ENCODE peak calls at places on chromosomes 3 and 15, in five cellular contexts. P is Panc1, Q is OCI-LY7, X is mesenchymal stem cell, T is DND-41. Y is an unnamed sample.
A peak's percentile ranks its signal among the peaks of the same experiment; 100 is the strongest.

GRCh38 chr15:63519041-63519440 is 14.6 kb downstream of the USP3 start:
- DNase-seq in P (no peak), Q (no peak), X (no peak), T (no peak), Y (no peak)

GRCh38 chr15:25733036-25733855 is 129.9 kb downstream of the ATP10A start:
- DNase-seq in P (no peak), Q (no peak), X (no peak), T (no peak), Y (no peak)

GRCh38 chr3:135078283-135078682 is 283.2 kb downstream of the EPHB1 start:
- DNase-seq in P (no peak), Q (no peak), X (no peak), T (no peak), Y (no peak)

GRCh38 chr15:67033012-67033411 is 32.4 kb upstream of the SMAD3 start:
- DNase-seq in P (no peak), Q (no peak), X (no peak), T (no peak), Y (no peak)

GRCh38 chr3:48847053-48847585 is 555 bp downstream of the PRKAR2A start:
- DNase-seq in P (peak; percentile 8), Q (peak; percentile 43), X (peak; percentile 83), T (no peak), Y (peak; percentile 62)

GRCh38 chr3:194431553-194431952 is 32.5 kb upstream of the GP5 start:
- DNase-seq in P (no peak), Q (no peak), X (no peak), T (no peak), Y (no peak)

GRCh38 chr3:197428117-197428761 is 127.5 kb downstream of the BDH1 start:
- DNase-seq in P (no peak), Q (no peak), X (peak; percentile 89), T (peak; percentile 49), Y (no peak)

GRCh38 chr15:59306520-59307163 is 66.0 kb downstream of the MYO1E start:
- DNase-seq in P (no peak), Q (no peak), X (no peak), T (no peak), Y (no peak)

GRCh38 chr3:31534036-31534435 is 1.3 kb downstream of the STT3B start:
- DNase-seq in P (no peak), Q (peak; percentile 56), X (peak; percentile 44), T (no peak), Y (no peak)

GRCh38 chr3:127445581-127446368 is 144.8 kb downstream of the TPRA1 start:
- DNase-seq in P (no peak), Q (no peak), X (no peak), T (no peak), Y (no peak)

GRCh38 chr15:39198044-39198625 is 382.7 kb upstream of the THBS1 start:
- DNase-seq in P (no peak), Q (no peak), X (no peak), T (no peak), Y (no peak)

GRCh38 chr15:73858062-73858461 is 15.3 kb upstream of the TBC1D21 start:
- DNase-seq in P (no peak), Q (no peak), X (no peak), T (no peak), Y (no peak)

GRCh38 chr3:156792114-156792513 is 34.0 kb upstream of the LEKR1 start:
- DNase-seq in P (no peak), Q (no peak), X (no peak), T (no peak), Y (no peak)

GRCh38 chr15:74311734-74312444 is 55.6 kb downstream of the CYP11A1 start:
- DNase-seq in P (no peak), Q (no peak), X (peak; percentile 54), T (no peak), Y (no peak)

GRCh38 chr15:100335335-100335999 is 6.3 kb downstream of the ADAMTS17 start:
- DNase-seq in P (no peak), Q (no peak), X (no peak), T (peak; percentile 80), Y (no peak)

GRCh38 chr15:67542462-67543347 is at the start of gene MAP2K5:
- DNase-seq in P (no peak), Q (peak; percentile 83), X (peak; percentile 72), T (peak; percentile 84), Y (peak; percentile 83)

GRCh38 chr15:37107071-37107753 is 6.9 kb upstream of the MEIS2 start:
- DNase-seq in P (no peak), Q (no peak), X (peak; percentile 47), T (no peak), Y (no peak)

GRCh38 chr3:49712631-49713317 is 6.7 kb downstream of the AMIGO3 start:
- DNase-seq in P (no peak), Q (no peak), X (no peak), T (peak; percentile 69), Y (no peak)

GRCh38 chr3:131036986-131037385 is 10.3 kb downstream of the NEK11 start:
- DNase-seq in P (no peak), Q (no peak), X (no peak), T (no peak), Y (no peak)

GRCh38 chr15:101121511-101122090 is 130.2 kb downstream of the CHSY1 start:
- DNase-seq in P (no peak), Q (peak; percentile 27), X (peak; percentile 77), T (no peak), Y (peak; percentile 25)

GRCh38 chr3:31971607-31972006 is 9.5 kb downstream of the OSBPL10 start:
- DNase-seq in P (no peak), Q (peak; percentile 51), X (no peak), T (no peak), Y (no peak)

GRCh38 chr3:53182759-53183355 is 21.8 kb downstream of the PRKCD start:
- DNase-seq in P (no peak), Q (no peak), X (no peak), T (no peak), Y (no peak)

GRCh38 chr3:136559896-136560295 is 192.3 kb downstream of the STAG1 start:
- DNase-seq in P (no peak), Q (no peak), X (no peak), T (no peak), Y (no peak)

GRCh38 chr3:47685037-47685436 is 96.7 kb downstream of the SMARCC1 start:
- DNase-seq in P (no peak), Q (no peak), X (no peak), T (no peak), Y (no peak)

GRCh38 chr15:101482526-101483371 is 6.8 kb downstream of the PCSK6 start:
- DNase-seq in P (no peak), Q (no peak), X (no peak), T (no peak), Y (no peak)

GRCh38 chr3:114409291-114409690 is 115.5 kb downstream of the TIGIT start:
- DNase-seq in P (no peak), Q (no peak), X (no peak), T (no peak), Y (no peak)

GRCh38 chr3:188700497-188700896 is 471.3 kb upstream of the TPRG1 start:
- DNase-seq in P (no peak), Q (no peak), X (no peak), T (no peak), Y (no peak)
- H3K4me3 ChIP-seq in P (no peak overlapping the region), Q (no peak overlapping the region), X (no peak overlapping the region), T (no peak overlapping the region), Y (no peak overlapping the region)

GRCh38 chr15:22931784-22932536 is 48.2 kb downstream of the CYFIP1 start:
- DNase-seq in P (no peak), Q (no peak), X (no peak), T (no peak), Y (no peak)
- H3K27ac ChIP-seq in P (no peak overlapping the region), Q (peak overlapping the region; percentile 82), X (no peak overlapping the region), T (no peak overlapping the region), Y (no peak overlapping the region)

GRCh38 chr15:40338921-40339620 is 1.7 kb downstream of the CCDC9B start:
- DNase-seq in P (no peak), Q (no peak), X (peak; percentile 93), T (no peak), Y (peak; percentile 73)

GRCh38 chr15:40339621-40339945 is 1.2 kb downstream of the CCDC9B start:
- DNase-seq in P (no peak), Q (no peak), X (no peak), T (no peak), Y (no peak)

GRCh38 chr15:40336129-40337122 is 4.3 kb downstream of the CCDC9B start:
- DNase-seq in P (no peak), Q (peak; percentile 30), X (no peak), T (no peak), Y (no peak)

GRCh38 chr15:40337597-40337996 is 3.1 kb downstream of the CCDC9B start:
- DNase-seq in P (no peak), Q (no peak), X (no peak), T (no peak), Y (no peak)

GRCh38 chr15:40338041-40338657 is 2.6 kb downstream of the CCDC9B start:
- DNase-seq in P (no peak), Q (peak; percentile 81), X (peak; percentile 76), T (peak; percentile 85), Y (no peak)
- H3K4me3 ChIP-seq in P (peak overlapping the region; percentile 61), Q (no peak overlapping the region), X (no peak overlapping the region), T (no peak overlapping the region), Y (no peak overlapping the region)

GRCh38 chr3:13484861-13485590 is 4.9 kb downstream of the HDAC11 start:
- DNase-seq in P (no peak), Q (no peak), X (peak; percentile 31), T (peak; percentile 75), Y (no peak)
- H3K27ac ChIP-seq in P (no peak overlapping the region), Q (no peak overlapping the region), X (peak overlapping the region; percentile 65), T (peak overlapping the region; percentile 48), Y (peak overlapping the region; percentile 77)

GRCh38 chr15:52258461-52258860 is 37.1 kb downstream of the MYO5C start:
- DNase-seq in P (no peak), Q (no peak), X (no peak), T (no peak), Y (no peak)
- H3K4me3 ChIP-seq in P (no peak overlapping the region), Q (no peak overlapping the region), X (no peak overlapping the region), T (no peak overlapping the region), Y (no peak overlapping the region)

DNA sequence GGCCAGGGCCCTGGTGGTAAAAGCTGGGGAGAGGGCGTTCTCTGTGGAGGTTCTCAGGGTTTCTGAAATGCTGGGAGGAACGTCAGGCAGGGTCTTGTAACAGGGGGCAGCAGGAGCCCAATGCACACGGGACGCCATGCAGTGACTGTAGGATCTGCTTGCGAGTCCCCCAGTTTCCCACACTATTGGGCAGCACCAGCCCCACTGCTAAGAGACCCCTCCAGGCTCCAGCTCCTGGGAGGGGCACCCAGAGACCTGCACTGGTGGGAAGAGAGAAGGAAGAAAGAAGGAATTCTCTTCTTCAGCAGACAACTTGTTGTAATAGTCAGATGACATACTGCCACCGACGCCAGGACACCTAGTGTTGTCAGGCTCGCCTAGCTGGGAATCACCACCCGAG is 55.2 kb upstream of the RNF7 start:
- DNase-seq in P (no peak), Q (no peak), X (no peak), T (no peak), Y (no peak)
- H3K27ac ChIP-seq in P (no peak overlapping the region), Q (no peak overlapping the region), X (no peak overlapping the region), T (no peak overlapping the region), Y (no peak overlapping the region)

GRCh38 chr3:172061724-172062184 is 22.4 kb downstream of the FNDC3B start:
- DNase-seq in P (no peak), Q (peak; percentile 71), X (peak; percentile 71), T (no peak), Y (no peak)
- H3K4me3 ChIP-seq in P (no peak overlapping the region), Q (peak overlapping the region; percentile 55), X (no peak overlapping the region), T (no peak overlapping the region), Y (no peak overlapping the region)